ENCODE peak calls at places on chromosomes 11 and 22, in six cellular contexts. Y, K, D, W, P and C are unnamed samples.

GRCh38 chr22:46070215-46070721 is 80.1 kb upstream of the PPARA start:
- DNase-seq in Y (peak), P (peak), K (peak), D (no peak), W (no peak), C (no peak)

GRCh38 chr22:48576333-48577013 is 1251.2 kb downstream of the BRD1 start:
- DNase-seq in K (peak), P (peak), Y (no peak), D (no peak), W (no peak), C (no peak)

GRCh38 chr11:833114-833791 is 501 bp downstream of the CD151 start:
- DNase-seq in D (no peak), Y (no peak), W (no peak), K (peak), P (peak), C (peak)

GRCh38 chr11:995752-996420 is 40.6 kb downstream of the MUC6 start:
- DNase-seq in W (peak), D (no peak), Y (no peak), K (no peak), P (no peak), C (no peak)

GRCh38 chr22:39470462-39471335 is 13.9 kb downstream of the MGAT3 start:
- DNase-seq in K (no peak), W (no peak), D (no peak), Y (no peak), P (no peak), C (no peak)

GRCh38 chr11:47306484-47306844 is 36.5 kb downstream of the MADD start:
- DNase-seq in Y (no peak), W (no peak), D (no peak), P (no peak), K (no peak), C (no peak)

GRCh38 chr22:49734882-49735281 is 92.8 kb downstream of the BRD1 start:
- DNase-seq in D (no peak), K (no peak), W (no peak), P (peak), Y (no peak), C (no peak)

GRCh38 chr11:16184588-16184987 is 171.8 kb downstream of the SOX6 start:
- DNase-seq in W (peak), K (no peak), D (no peak), Y (no peak), P (no peak), C (no peak)

GRCh38 chr11:130763087-130763980 is 152.9 kb downstream of the SNX19 start:
- DNase-seq in W (no peak), K (peak), Y (no peak), D (no peak), P (no peak), C (no peak)

GRCh38 chr11:18700872-18701271 is 2.3 kb downstream of the TMEM86A start:
- DNase-seq in W (no peak), K (no peak), P (no peak), D (no peak), Y (no peak), C (no peak)

GRCh38 chr11:78230161-78230877 is 41.6 kb downstream of the USP35 start:
- DNase-seq in K (peak), P (no peak), Y (no peak), W (no peak), D (no peak), C (no peak)

GRCh38 chr22:35154937-35155387 is 89.0 kb downstream of the ISX start:
- DNase-seq in W (peak), K (peak), Y (peak), D (no peak), P (no peak), C (no peak)

GRCh38 chr11:69209421-69209820 is 53.7 kb downstream of the SMIM38 start:
- DNase-seq in P (no peak), Y (no peak), D (no peak), K (no peak), W (no peak), C (no peak)

GRCh38 chr11:15591112-15591537 is 476.4 kb downstream of the INSC start:
- DNase-seq in K (no peak), W (no peak), P (no peak), D (no peak), Y (no peak), C (no peak)

GRCh38 chr11:3014314-3014938 is 22.3 kb upstream of the NAP1L4 start:
- DNase-seq in K (no peak), D (peak), Y (no peak), W (no peak), P (peak), C (peak)

GRCh38 chr11:111725621-111726020 is 40.6 kb downstream of the PPP2R1B start:
- DNase-seq in Y (no peak), P (no peak), D (no peak), W (no peak), K (no peak), C (no peak)

GRCh38 chr11:125166903-125167291 is 2.3 kb downstream of the PKNOX2 start:
- DNase-seq in D (no peak), K (no peak), Y (no peak), W (no peak), P (no peak), C (no peak)

GRCh38 chr11:65493367-65494176 is 5.3 kb upstream of the MALAT1 start:
- DNase-seq in D (no peak), P (peak), Y (no peak), W (peak), K (no peak), C (no peak)

GRCh38 chr11:86952221-86952875 is 2.8 kb downstream of the FZD4 start:
- DNase-seq in P (no peak), Y (no peak), K (no peak), W (no peak), D (no peak), C (no peak)

GRCh38 chr11:16902182-16902581 is 112.0 kb downstream of the PLEKHA7 start:
- DNase-seq in Y (peak), D (no peak), K (no peak), W (peak), P (no peak), C (no peak)

GRCh38 chr22:33515733-33516297 is 404.5 kb downstream of the LARGE1 start:
- DNase-seq in Y (no peak), K (no peak), P (no peak), D (no peak), W (no peak), C (no peak)

GRCh38 chr11:30131535-30131934 is 99.3 kb upstream of the FSHB start:
- DNase-seq in K (no peak), P (no peak), W (no peak), D (no peak), Y (no peak), C (no peak)

GRCh38 chr11:103903621-103904323 is 132.7 kb upstream of the DDI1 start:
- DNase-seq in Y (no peak), W (no peak), P (no peak), D (no peak), K (no peak), C (no peak)

GRCh38 chr11:69000831-69001245 is 12.2 kb downstream of the MRGPRF start:
- DNase-seq in K (peak), D (no peak), P (peak), Y (no peak), W (no peak), C (no peak)

GRCh38 chr22:24067587-24068376 is 56.7 kb downstream of the CABIN1 start:
- DNase-seq in W (no peak), K (peak), P (peak), Y (no peak), D (no peak), C (no peak)

GRCh38 chr11:112968988-112969714 is 7.9 kb downstream of the NCAM1 start:
- DNase-seq in W (no peak), K (peak), P (no peak), D (no peak), Y (no peak), C (no peak)

GRCh38 chr11:27153136-27153535 is 112.5 kb downstream of the BBOX1 start:
- DNase-seq in D (no peak), Y (no peak), P (no peak), K (no peak), W (no peak), C (no peak)

GRCh38 chr11:124740277-124740882 is 638 bp downstream of the NRGN start:
- DNase-seq in Y (peak), W (no peak), K (peak), P (peak), D (peak), C (peak)

GRCh38 chr22:27238935-27239510 is 562.5 kb downstream of the MN1 start:
- DNase-seq in P (peak), K (peak), D (no peak), W (peak), Y (no peak), C (no peak)

GRCh38 chr11:20041499-20041898 is 118.8 kb downstream of the DBX1 start:
- DNase-seq in Y (no peak), D (no peak), K (no peak), P (no peak), W (no peak), C (no peak)